ENCODE peak calls at places on chromosomes 4 and X, in five cellular contexts. One of them, this sample, is unnamed.

GRCh38 chr4:10115657-10116624 is 658 bp downstream of the WDR1 start:
- DNase-seq in WERI-Rb-1: peak; percentile 78
- DNase-seq in astrocyte: no peak
- DNase-seq in dorsolateral prefrontal cortex: peak; percentile 23
- DNase-seq in heart right ventricle: no peak
- DNase-seq in this sample: peak; percentile 50

GRCh38 chr4:84879651-84880200 is 86.8 kb downstream of the WDFY3 start:
- DNase-seq in WERI-Rb-1: no peak
- DNase-seq in astrocyte: peak; percentile 67
- DNase-seq in dorsolateral prefrontal cortex: no peak
- DNase-seq in heart right ventricle: no peak
- DNase-seq in this sample: no peak

GRCh38 chr4:87270825-87271224 is 50.4 kb upstream of the KLHL8 start:
- DNase-seq in WERI-Rb-1: no peak
- DNase-seq in astrocyte: no peak
- DNase-seq in dorsolateral prefrontal cortex: no peak
- DNase-seq in heart right ventricle: no peak
- DNase-seq in this sample: no peak

GRCh38 chrX:1903380-1903935 is 288.6 kb downstream of the ASMT start:
- DNase-seq in WERI-Rb-1: peak; percentile 67
- DNase-seq in astrocyte: peak; percentile 57
- DNase-seq in dorsolateral prefrontal cortex: no peak
- DNase-seq in heart right ventricle: no peak
- DNase-seq in this sample: no peak

GRCh38 chr4:37453361-37454262 is 209.1 kb downstream of the NWD2 start:
- DNase-seq in WERI-Rb-1: peak; percentile 10
- DNase-seq in astrocyte: peak; percentile 8
- DNase-seq in dorsolateral prefrontal cortex: peak; percentile 83
- DNase-seq in heart right ventricle: peak; percentile 10
- DNase-seq in this sample: peak; percentile 73

GRCh38 chr4:13176603-13177190 is 307.4 kb downstream of the RAB28 start:
- DNase-seq in WERI-Rb-1: no peak
- DNase-seq in astrocyte: no peak
- DNase-seq in dorsolateral prefrontal cortex: no peak
- DNase-seq in heart right ventricle: no peak
- DNase-seq in this sample: peak; percentile 16

GRCh38 chr4:73620115-73620792 is at the start of gene RASSF6:
- DNase-seq in WERI-Rb-1: peak; percentile 66
- DNase-seq in astrocyte: peak; percentile 5
- DNase-seq in dorsolateral prefrontal cortex: no peak
- DNase-seq in heart right ventricle: no peak
- DNase-seq in this sample: peak; percentile 71

GRCh38 chrX:21373637-21374162 is 518 bp upstream of the CNKSR2 start:
- DNase-seq in WERI-Rb-1: peak; percentile 29
- DNase-seq in astrocyte: no peak
- DNase-seq in dorsolateral prefrontal cortex: peak; percentile 56
- DNase-seq in heart right ventricle: no peak
- DNase-seq in this sample: no peak

GRCh38 chr4:55458611-55459010 is 62.9 kb downstream of the TMEM165 start:
- DNase-seq in WERI-Rb-1: no peak
- DNase-seq in astrocyte: no peak
- DNase-seq in dorsolateral prefrontal cortex: no peak
- DNase-seq in heart right ventricle: no peak
- DNase-seq in this sample: no peak

GRCh38 chr4:687048-687974 is 1.6 kb downstream of the SLC49A3 start:
- DNase-seq in WERI-Rb-1: peak; percentile 78
- DNase-seq in astrocyte: peak; percentile 75
- DNase-seq in dorsolateral prefrontal cortex: no peak
- DNase-seq in heart right ventricle: peak; percentile 90
- DNase-seq in this sample: no peak

GRCh38 chr4:155120536-155120935 is 87.9 kb upstream of the NPY2R start:
- DNase-seq in WERI-Rb-1: no peak
- DNase-seq in astrocyte: no peak
- DNase-seq in dorsolateral prefrontal cortex: no peak
- DNase-seq in heart right ventricle: no peak
- DNase-seq in this sample: no peak
- TF ChIP-seq CTCF in WERI-Rb-1: no peak
- TF ChIP-seq CTCF in astrocyte: no peak
- TF ChIP-seq CTCF in dorsolateral prefrontal cortex: no peak
- TF ChIP-seq CTCF in heart right ventricle: no peak
- TF ChIP-seq CTCF in this sample: no peak

GRCh38 chr4:118738090-118738489 is 52.9 kb downstream of the METTL14 start:
- DNase-seq in WERI-Rb-1: no peak
- DNase-seq in astrocyte: no peak
- DNase-seq in dorsolateral prefrontal cortex: no peak
- DNase-seq in heart right ventricle: no peak
- DNase-seq in this sample: no peak

GRCh38 chr4:118741456-118741855 is 56.3 kb downstream of the METTL14 start:
- DNase-seq in WERI-Rb-1: no peak
- DNase-seq in astrocyte: no peak
- DNase-seq in dorsolateral prefrontal cortex: no peak
- DNase-seq in heart right ventricle: no peak
- DNase-seq in this sample: no peak

GRCh38 chr4:118742050-118742449 is 56.9 kb downstream of the METTL14 start:
- DNase-seq in WERI-Rb-1: no peak
- DNase-seq in astrocyte: no peak
- DNase-seq in dorsolateral prefrontal cortex: no peak
- DNase-seq in heart right ventricle: no peak
- DNase-seq in this sample: no peak

GRCh38 chr4:118738999-118739690 is 54.0 kb downstream of the METTL14 start:
- DNase-seq in WERI-Rb-1: no peak
- DNase-seq in astrocyte: no peak
- DNase-seq in dorsolateral prefrontal cortex: no peak
- DNase-seq in heart right ventricle: no peak
- DNase-seq in this sample: no peak

DNA sequence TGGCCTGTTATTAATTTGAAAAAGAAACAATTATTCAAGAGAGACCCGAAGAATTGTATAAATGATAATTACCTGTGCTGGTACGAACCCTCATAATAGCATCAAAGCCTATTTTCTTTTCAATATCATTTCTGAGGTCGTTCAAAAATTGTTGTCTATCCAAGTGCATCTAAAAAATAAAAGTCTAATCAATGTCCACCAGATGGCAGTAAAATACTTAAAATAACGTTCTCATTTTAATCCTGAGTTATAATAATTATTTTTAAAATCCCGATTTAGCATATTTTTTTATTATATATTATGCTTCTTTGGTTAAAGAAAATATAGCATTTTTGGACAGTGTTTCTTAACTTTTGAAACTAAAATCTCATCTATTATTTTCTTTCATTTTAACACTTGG is 55.7 kb downstream of the METTL14 start:
- DNase-seq in WERI-Rb-1: no peak
- DNase-seq in astrocyte: no peak
- DNase-seq in dorsolateral prefrontal cortex: no peak
- DNase-seq in heart right ventricle: no peak
- DNase-seq in this sample: no peak
- TF ChIP-seq CTCF in WERI-Rb-1: no peak
- TF ChIP-seq CTCF in astrocyte: peak; percentile 19
- TF ChIP-seq CTCF in dorsolateral prefrontal cortex: peak; percentile 48
- TF ChIP-seq CTCF in heart right ventricle: peak; percentile 44
- TF ChIP-seq CTCF in this sample: peak; percentile 51

DNA sequence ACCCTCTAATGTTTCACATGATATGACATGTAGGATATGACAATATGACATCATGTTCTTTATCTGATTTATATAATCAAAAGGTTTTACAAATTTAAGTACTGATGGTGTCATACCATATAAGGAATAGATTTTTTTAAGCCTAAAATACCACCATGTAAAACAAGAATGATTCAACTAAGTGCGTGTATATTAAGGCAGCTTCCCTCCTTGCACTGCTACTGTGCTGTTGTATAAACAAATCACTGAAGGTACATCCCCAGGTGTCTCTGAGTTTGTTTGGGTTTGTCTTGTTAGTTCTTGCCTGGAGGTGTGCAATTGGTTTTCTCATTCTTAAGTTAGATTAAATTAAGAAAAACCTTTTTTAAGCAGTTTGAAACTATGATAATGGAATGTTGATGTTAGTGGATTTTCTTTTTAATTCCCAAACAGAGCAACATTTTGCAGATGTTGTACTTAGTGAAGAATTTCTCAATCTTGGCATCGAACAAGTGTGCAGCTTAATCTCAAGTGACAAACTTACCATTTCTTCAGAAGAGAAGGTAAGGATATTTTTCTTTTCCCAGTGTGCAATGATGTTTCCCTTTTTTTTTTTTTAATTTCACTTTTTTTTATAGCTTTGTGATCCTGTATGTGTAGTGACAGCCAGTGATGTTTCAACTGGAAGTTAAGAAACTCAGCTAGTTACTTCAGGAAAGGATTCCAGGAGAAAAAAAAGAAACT is 33.4 kb upstream of the MSMO1 start:
- DNase-seq in WERI-Rb-1: no peak
- DNase-seq in astrocyte: no peak
- DNase-seq in dorsolateral prefrontal cortex: no peak
- DNase-seq in heart right ventricle: no peak
- DNase-seq in this sample: no peak
- TF ChIP-seq CTCF in WERI-Rb-1: no peak
- TF ChIP-seq CTCF in astrocyte: no peak
- TF ChIP-seq CTCF in dorsolateral prefrontal cortex: no peak
- TF ChIP-seq CTCF in heart right ventricle: no peak
- TF ChIP-seq CTCF in this sample: no peak

GRCh38 chr4:25440478-25441030 is 63.5 kb downstream of the ANAPC4 start:
- DNase-seq in WERI-Rb-1: no peak
- DNase-seq in astrocyte: peak; percentile 1
- DNase-seq in dorsolateral prefrontal cortex: peak; percentile 59
- DNase-seq in heart right ventricle: peak; percentile 56
- DNase-seq in this sample: no peak

GRCh38 chr4:25443851-25444250 is 66.8 kb downstream of the ANAPC4 start:
- DNase-seq in WERI-Rb-1: no peak
- DNase-seq in astrocyte: no peak
- DNase-seq in dorsolateral prefrontal cortex: no peak
- DNase-seq in heart right ventricle: no peak
- DNase-seq in this sample: no peak

GRCh38 chr4:25442863-25443307 is 65.8 kb downstream of the ANAPC4 start:
- DNase-seq in WERI-Rb-1: no peak
- DNase-seq in astrocyte: no peak
- DNase-seq in dorsolateral prefrontal cortex: no peak
- DNase-seq in heart right ventricle: no peak
- DNase-seq in this sample: no peak

GRCh38 chr4:25439913-25440477 is 62.9 kb downstream of the ANAPC4 start:
- DNase-seq in WERI-Rb-1: peak; percentile 76
- DNase-seq in astrocyte: peak; percentile 40
- DNase-seq in dorsolateral prefrontal cortex: peak; percentile 67
- DNase-seq in heart right ventricle: peak; percentile 61
- DNase-seq in this sample: peak; percentile 67

GRCh38 chr4:25441519-25442117 is 64.6 kb downstream of the ANAPC4 start:
- DNase-seq in WERI-Rb-1: peak; percentile 82
- DNase-seq in astrocyte: peak; percentile 36
- DNase-seq in dorsolateral prefrontal cortex: peak; percentile 77
- DNase-seq in heart right ventricle: peak; percentile 46
- DNase-seq in this sample: peak; percentile 64
- TF ChIP-seq CTCF in WERI-Rb-1: peak; percentile 96
- TF ChIP-seq CTCF in astrocyte: peak; percentile 87
- TF ChIP-seq CTCF in dorsolateral prefrontal cortex: peak; percentile 44
- TF ChIP-seq CTCF in heart right ventricle: peak; percentile 15
- TF ChIP-seq CTCF in this sample: peak; percentile 61

GRCh38 chr4:90030953-90031352 is 96.2 kb upstream of the CCSER1 start:
- DNase-seq in WERI-Rb-1: peak; percentile 36
- DNase-seq in astrocyte: no peak
- DNase-seq in dorsolateral prefrontal cortex: no peak
- DNase-seq in heart right ventricle: no peak
- DNase-seq in this sample: no peak
- TF ChIP-seq CTCF in WERI-Rb-1: peak; percentile 52
- TF ChIP-seq CTCF in astrocyte: no peak
- TF ChIP-seq CTCF in dorsolateral prefrontal cortex: no peak
- TF ChIP-seq CTCF in heart right ventricle: no peak
- TF ChIP-seq CTCF in this sample: no peak

DNA sequence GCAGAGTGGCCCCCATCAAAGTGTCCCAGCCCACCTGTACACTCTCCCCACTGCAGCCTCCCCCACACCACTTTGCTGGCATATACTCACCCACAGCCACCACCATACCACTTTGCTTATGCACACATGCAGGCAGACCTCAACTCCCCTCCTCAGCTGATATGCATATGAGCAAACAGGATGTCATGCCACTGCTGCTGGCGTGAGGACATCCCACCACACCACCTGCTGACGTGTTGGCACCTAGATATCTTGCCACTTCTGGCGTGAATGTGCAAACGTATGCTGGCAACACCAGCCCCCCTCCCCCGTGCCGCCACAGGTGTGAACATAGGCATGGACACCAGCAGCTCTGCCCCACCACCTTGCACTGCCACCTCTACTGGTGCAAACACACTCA is 22.4 kb upstream of the MAGEA8 start:
- DNase-seq in WERI-Rb-1: no peak
- DNase-seq in astrocyte: no peak
- DNase-seq in dorsolateral prefrontal cortex: no peak
- DNase-seq in heart right ventricle: no peak
- DNase-seq in this sample: no peak
- TF ChIP-seq CTCF in WERI-Rb-1: no peak
- TF ChIP-seq CTCF in astrocyte: no peak
- TF ChIP-seq CTCF in dorsolateral prefrontal cortex: no peak
- TF ChIP-seq CTCF in heart right ventricle: no peak
- TF ChIP-seq CTCF in this sample: no peak

DNA sequence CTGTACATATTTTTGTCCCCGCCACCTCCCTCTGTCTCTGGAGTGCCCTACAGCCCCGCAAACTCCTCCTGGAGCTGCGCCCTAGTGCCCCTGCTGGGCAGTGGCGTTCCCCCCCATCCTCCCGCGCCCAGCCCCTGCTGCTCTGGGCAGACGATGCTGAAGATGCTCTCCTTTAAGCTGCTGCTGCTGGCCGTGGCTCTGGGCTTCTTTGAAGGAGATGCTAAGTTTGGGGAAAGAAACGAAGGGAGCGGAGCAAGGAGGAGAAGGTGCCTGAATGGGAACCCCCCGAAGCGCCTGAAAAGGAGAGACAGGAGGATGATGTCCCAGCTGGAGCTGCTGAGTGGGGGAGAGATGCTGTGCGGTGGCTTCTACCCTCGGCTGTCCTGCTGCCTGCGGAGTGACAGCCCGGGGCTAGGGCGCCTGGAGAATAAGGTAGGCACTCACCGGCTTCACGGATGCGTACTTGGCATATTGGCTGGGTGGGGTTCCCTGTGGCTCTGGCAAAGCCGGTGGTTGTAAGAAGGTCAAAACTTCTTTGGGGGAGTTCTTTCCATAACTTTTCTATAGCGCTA is 653 bp downstream of the HHIP start:
- DNase-seq in WERI-Rb-1: peak; percentile 70
- DNase-seq in astrocyte: no peak
- DNase-seq in dorsolateral prefrontal cortex: no peak
- DNase-seq in heart right ventricle: no peak
- DNase-seq in this sample: peak; percentile 62
- TF ChIP-seq CTCF in WERI-Rb-1: peak; percentile 60
- TF ChIP-seq CTCF in astrocyte: no peak
- TF ChIP-seq CTCF in dorsolateral prefrontal cortex: no peak
- TF ChIP-seq CTCF in heart right ventricle: no peak
- TF ChIP-seq CTCF in this sample: peak; percentile 9

GRCh38 chr4:7083597-7084563 is 16.0 kb upstream of the GRPEL1 start:
- DNase-seq in WERI-Rb-1: no peak
- DNase-seq in astrocyte: no peak
- DNase-seq in dorsolateral prefrontal cortex: no peak
- DNase-seq in heart right ventricle: no peak
- DNase-seq in this sample: no peak
- TF ChIP-seq CTCF in WERI-Rb-1: no peak
- TF ChIP-seq CTCF in astrocyte: no peak
- TF ChIP-seq CTCF in dorsolateral prefrontal cortex: no peak
- TF ChIP-seq CTCF in heart right ventricle: no peak
- TF ChIP-seq CTCF in this sample: no peak